ENCODE peak calls at places on chromosomes 5 and 9, in ten cellular contexts. D, G, B, T, S, I, J, L, R and K are unnamed samples.
A peak's percentile ranks its signal among the peaks of the same experiment; 100 is the strongest.

GRCh38 chr5:9829621-9830020 is 199.5 kb upstream of the TAS2R1 start:
- DNase-seq in R (no peak), T (no peak), B (no peak), L (no peak), G (no peak), I (no peak), D (no peak), J (no peak), S (no peak), K (no peak)

GRCh38 chr5:3026099-3026498 is 274.6 kb upstream of the IRX2 start:
- DNase-seq in S (no peak), B (no peak), R (no peak), J (no peak), G (no peak), D (no peak), L (no peak), I (no peak), T (no peak), K (no peak)

GRCh38 chr9:82972446-82972845 is 90.5 kb downstream of the RASEF start:
- DNase-seq in G (no peak), D (no peak), S (no peak), T (no peak), B (no peak), I (no peak), J (no peak), R (no peak), L (no peak), K (no peak)

GRCh38 chr5:91125916-91126315 is 257.2 kb downstream of the ARRDC3 start:
- DNase-seq in B (no peak), L (no peak), R (no peak), T (no peak), S (no peak), I (no peak), D (no peak), G (no peak), J (no peak), K (no peak)

GRCh38 chr9:77707696-77708095 is 59.6 kb upstream of the GNA14 start:
- DNase-seq in R (no peak), D (peak; percentile 100), B (no peak), T (peak; percentile 98), L (peak; percentile 51), S (no peak), J (peak; percentile 82), G (no peak), I (no peak), K (peak; percentile 95)

GRCh38 chr9:91905958-91906585 is 44.0 kb downstream of the ROR2 start:
- DNase-seq in I (peak; percentile 34), S (no peak), J (no peak), G (no peak), D (no peak), B (peak; percentile 51), L (peak; percentile 28), R (no peak), T (no peak), K (no peak)

GRCh38 chr5:132065351-132065937 is 5.0 kb downstream of the IL3 start:
- DNase-seq in S (peak; percentile 52), I (peak; percentile 74), R (peak; percentile 73), J (peak; percentile 74), D (peak; percentile 85), T (peak; percentile 75), B (no peak), L (peak; percentile 48), G (peak; percentile 36), K (no peak)

GRCh38 chr5:154444559-154445421 is 1.0 kb upstream of the SAP30L start:
- DNase-seq in D (no peak), J (peak; percentile 6), R (peak; percentile 17), G (no peak), S (peak; percentile 71), B (no peak), L (peak; percentile 16), T (peak; percentile 5), I (peak; percentile 29), K (no peak)

GRCh38 chr5:154977409-154977808 is 36.1 kb upstream of the KIF4B start:
- DNase-seq in T (peak; percentile 13), I (no peak), S (no peak), B (no peak), G (no peak), J (peak; percentile 27), R (peak; percentile 10), D (peak; percentile 43), L (no peak), K (no peak)

GRCh38 chr5:96146675-96147074 is 185.0 kb upstream of the ELL2 start:
- DNase-seq in S (no peak), J (peak; percentile 52), I (no peak), L (no peak), R (peak; percentile 45), G (no peak), D (peak; percentile 82), B (no peak), T (peak; percentile 93), K (peak; percentile 65)

GRCh38 chr9:129869585-129870501 is 34.6 kb downstream of the USP20 start:
- DNase-seq in G (no peak), L (no peak), R (no peak), I (no peak), B (no peak), J (no peak), S (peak; percentile 70), T (no peak), D (no peak), K (no peak)

GRCh38 chr9:131610231-131610761 is 65.0 kb downstream of the PRRT1B start:
- DNase-seq in D (peak; percentile 67), S (no peak), I (no peak), R (no peak), L (no peak), T (peak; percentile 94), B (no peak), G (no peak), J (no peak), K (peak; percentile 77)

GRCh38 chr5:96984506-96985192 is 48.8 kb downstream of the LNPEP start:
- DNase-seq in B (no peak), D (peak; percentile 52), J (no peak), R (no peak), G (peak; percentile 82), L (no peak), I (no peak), T (peak; percentile 74), S (no peak), K (peak; percentile 34)

GRCh38 chr5:13739462-13739861 is 205.0 kb downstream of the DNAH5 start:
- DNase-seq in T (no peak), L (no peak), I (no peak), J (no peak), R (no peak), B (no peak), D (no peak), S (no peak), G (no peak), K (no peak)

GRCh38 chr5:137022725-137023124 is 476.4 kb downstream of the SPOCK1 start:
- DNase-seq in L (no peak), B (no peak), S (no peak), J (no peak), T (no peak), R (no peak), D (no peak), G (no peak), I (no peak), K (no peak)

GRCh38 chr9:88791105-88791805 is 200.0 kb upstream of the S1PR3 start:
- DNase-seq in D (peak; percentile 92), R (no peak), I (no peak), S (no peak), G (no peak), J (no peak), L (no peak), B (no peak), T (peak; percentile 97), K (peak; percentile 85)

GRCh38 chr5:180811623-180812119 is 9.1 kb upstream of the MGAT1 start:
- DNase-seq in R (no peak), B (peak; percentile 34), D (no peak), L (no peak), G (no peak), J (no peak), T (no peak), S (no peak), I (no peak), K (no peak)

GRCh38 chr5:88769165-88769564 is 113.8 kb downstream of the MEF2C start:
- DNase-seq in L (no peak), I (no peak), R (no peak), J (no peak), B (no peak), S (no peak), G (no peak), D (peak; percentile 74), T (no peak), K (peak; percentile 52)

GRCh38 chr9:4055055-4055454 is 244.8 kb downstream of the GLIS3 start:
- DNase-seq in B (no peak), D (no peak), G (no peak), R (no peak), T (no peak), L (no peak), J (no peak), I (no peak), S (no peak), K (no peak)

GRCh38 chr5:138287252-138287651 is 12.8 kb upstream of the GFRA3 start:
- DNase-seq in R (no peak), G (no peak), I (no peak), J (no peak), D (no peak), B (no peak), S (no peak), T (no peak), L (no peak), K (no peak)

GRCh38 chr5:138280915-138281314 is 6.5 kb upstream of the GFRA3 start:
- DNase-seq in J (no peak), R (no peak), L (no peak), G (no peak), I (no peak), S (no peak), B (no peak), T (no peak), D (no peak), K (no peak)

GRCh38 chr5:138282918-138283742 is 8.7 kb upstream of the GFRA3 start:
- DNase-seq in S (no peak), J (peak; percentile 76), D (peak; percentile 66), G (peak; percentile 80), B (peak; percentile 60), R (peak; percentile 34), L (peak; percentile 20), T (peak; percentile 65), I (peak; percentile 58), K (peak; percentile 24)
- TF ChIP-seq CTCF in S (peak; percentile 64), J (peak; percentile 61), D (peak; percentile 55), G (peak; percentile 96), B (no peak), R (peak; percentile 31), L (peak; percentile 67), T (peak; percentile 62), I (peak; percentile 78), K (peak; percentile 73)

GRCh38 chr5:81393430-81393782 is 528 bp downstream of the ACOT12 start:
- DNase-seq in D (no peak), R (no peak), S (no peak), T (no peak), B (no peak), L (no peak), G (no peak), I (no peak), J (no peak), K (no peak)
- H3K4me3 ChIP-seq in D (peak overlapping the region; percentile 46), R (no peak overlapping the region), S (peak overlapping the region; percentile 46), T (peak overlapping the region; percentile 56), B (peak overlapping the region; percentile 38), L (peak overlapping the region; percentile 62), G (no peak overlapping the region), I (peak overlapping the region; percentile 31), J (peak overlapping the region; percentile 73), K (peak overlapping the region; percentile 43)

GRCh38 chr5:73233461-73234151 is 60.6 kb downstream of the TMEM174 start:
- DNase-seq in R (no peak), B (no peak), J (no peak), T (peak; percentile 22), L (peak; percentile 14), I (peak; percentile 45), S (peak; percentile 75), D (no peak), G (no peak), K (no peak)
- TF ChIP-seq CTCF in R (no peak), B (no peak), J (no peak), T (no peak), L (peak; percentile 6), I (no peak), S (no peak), D (no peak), G (no peak), K (peak; percentile 15)

GRCh38 chr5:141343242-141343952 is at the start of gene PCDHGA3:
- DNase-seq in I (no peak), J (peak; percentile 61), R (peak; percentile 21), L (no peak), T (peak; percentile 73), D (peak; percentile 73), S (no peak), B (no peak), G (peak; percentile 39), K (no peak)
- H3K4me3 ChIP-seq in I (no peak within 1 kb of the TSS), J (no peak within 1 kb of the TSS), R (no peak within 1 kb of the TSS), L (peak within 1 kb of the TSS; percentile 65), T (peak within 1 kb of the TSS; percentile 44), D (peak within 1 kb of the TSS; percentile 25), S (peak within 1 kb of the TSS; percentile 40), B (no peak within 1 kb of the TSS), G (peak within 1 kb of the TSS; percentile 53), K (peak within 1 kb of the TSS; percentile 38)